ENCODE peak calls at places on chromosomes 3 and 15, in ten cellular contexts. S is BJ, K is GM12864, U is neural crest cell, Y is left lung, M is neural progenitor cell, Z is transverse colon, O is endothelial cell, N is AG04450, H is AG09309. X is an unnamed sample.

GRCh38 chr3:141553055-141553454 is 66.2 kb downstream of the RASA2 start:
- DNase-seq in S (no peak), K (no peak), U (no peak), Y (no peak), M (no peak), Z (no peak), O (no peak), N (no peak), H (no peak), X (no peak)

GRCh38 chr15:41876007-41876406 is 17.8 kb downstream of the SPTBN5 start:
- DNase-seq in S (no peak), K (no peak), U (no peak), Y (no peak), M (no peak), Z (no peak), O (no peak), N (no peak), H (no peak), X (no peak)

GRCh38 chr3:24683511-24684384 is 189.1 kb upstream of the THRB start:
- DNase-seq in S (no peak), K (no peak), U (no peak), Y (no peak), M (peak; percentile 30), Z (peak; percentile 12), O (peak; percentile 12), N (peak; percentile 41), H (peak; percentile 62), X (no peak)

GRCh38 chr3:94374439-94375161 is 311.7 kb downstream of the NSUN3 start:
- DNase-seq in S (no peak), K (no peak), U (no peak), Y (no peak), M (peak; percentile 18), Z (no peak), O (no peak), N (no peak), H (no peak), X (no peak)

GRCh38 chr3:42539871-42540714 is 37.6 kb downstream of the VIPR1 start:
- DNase-seq in S (no peak), K (no peak), U (peak; percentile 51), Y (peak; percentile 65), M (peak; percentile 78), Z (peak; percentile 85), O (peak; percentile 65), N (no peak), H (no peak), X (peak; percentile 62)

GRCh38 chr3:140203510-140203909 is 268.5 kb downstream of the CLSTN2 start:
- DNase-seq in S (no peak), K (no peak), U (no peak), Y (no peak), M (peak; percentile 80), Z (no peak), O (no peak), N (no peak), H (no peak), X (no peak)

GRCh38 chr3:133412511-133413165 is 12.8 kb downstream of the BFSP2 start:
- DNase-seq in S (no peak), K (no peak), U (no peak), Y (no peak), M (no peak), Z (no peak), O (no peak), N (no peak), H (no peak), X (no peak)

GRCh38 chr3:99857278-99857677 is 39.6 kb downstream of the CMSS1 start:
- DNase-seq in S (no peak), K (no peak), U (no peak), Y (no peak), M (no peak), Z (no peak), O (no peak), N (no peak), H (no peak), X (no peak)

GRCh38 chr3:39398700-39399099 is 7.8 kb upstream of the RPSA start:
- DNase-seq in S (no peak), K (no peak), U (no peak), Y (no peak), M (no peak), Z (no peak), O (no peak), N (no peak), H (no peak), X (no peak)
- TF ChIP-seq CTCF in S (no peak), K (no peak), U (no peak), Y (no peak), M (no peak), Z (no peak), O (no peak), N (no peak), H (no peak), X (no peak)

GRCh38 chr3:101802179-101802578 is 23.2 kb downstream of the NXPE3 start:
- DNase-seq in S (no peak), K (no peak), U (no peak), Y (no peak), M (no peak), Z (no peak), O (no peak), N (no peak), H (no peak), X (no peak)

GRCh38 chr3:101806491-101806890 is 27.5 kb downstream of the NXPE3 start:
- DNase-seq in S (no peak), K (no peak), U (no peak), Y (no peak), M (no peak), Z (no peak), O (no peak), N (no peak), H (no peak), X (no peak)

GRCh38 chr3:101801174-101801573 is 22.2 kb downstream of the NXPE3 start:
- DNase-seq in S (no peak), K (no peak), U (no peak), Y (no peak), M (no peak), Z (no peak), O (no peak), N (no peak), H (no peak), X (no peak)

GRCh38 chr3:101803939-101804338 is 24.9 kb downstream of the NXPE3 start:
- DNase-seq in S (no peak), K (no peak), U (no peak), Y (no peak), M (no peak), Z (no peak), O (no peak), N (no peak), H (no peak), X (no peak)

DNA sequence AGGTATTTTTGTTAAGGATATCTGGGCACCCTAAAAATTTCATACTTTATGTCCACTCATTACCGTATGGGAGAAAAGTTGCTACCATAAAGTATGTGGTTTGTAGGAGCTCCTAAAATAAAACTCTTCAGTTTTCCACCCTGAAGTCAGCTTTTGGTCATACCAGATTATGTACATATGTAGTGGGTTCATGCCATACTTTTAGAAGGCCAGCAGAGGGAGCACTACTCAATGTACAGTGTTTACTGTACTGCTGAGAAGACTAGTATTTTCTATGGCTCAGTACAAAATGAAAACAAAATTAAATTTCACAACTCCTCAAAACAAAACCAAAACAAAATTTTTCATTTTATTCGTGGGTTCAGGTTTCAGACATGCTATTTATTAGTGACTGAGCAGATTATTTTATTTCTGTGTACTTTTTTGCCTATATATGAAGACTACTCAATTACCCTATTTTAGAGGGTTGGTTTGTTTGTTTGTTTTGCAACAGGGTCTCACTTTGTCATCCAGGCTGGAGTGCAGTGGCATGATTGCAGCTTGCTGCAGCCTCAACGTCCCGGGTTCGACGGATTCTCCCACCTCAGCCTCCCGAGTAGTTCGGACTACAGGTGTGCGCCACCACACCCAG is 24.3 kb downstream of the NXPE3 start:
- DNase-seq in S (no peak), K (peak; percentile 68), U (peak; percentile 34), Y (no peak), M (peak; percentile 77), Z (peak; percentile 51), O (peak; percentile 40), N (peak; percentile 54), H (peak; percentile 49), X (no peak)
- TF ChIP-seq CTCF in S (peak; percentile 81), K (peak; percentile 69), U (peak; percentile 89), Y (peak; percentile 85), M (peak; percentile 93), Z (peak; percentile 83), O (peak; percentile 92), N (peak; percentile 86), H (peak; percentile 80), X (peak; percentile 78)

GRCh38 chr15:40807888-40808194 is 568 bp upstream of the DNAJC17 start:
- DNase-seq in S (no peak), K (no peak), U (no peak), Y (no peak), M (no peak), Z (no peak), O (no peak), N (no peak), H (no peak), X (no peak)

GRCh38 chr15:40803688-40804087 is 3.2 kb upstream of the ZFYVE19 start:
- DNase-seq in S (no peak), K (no peak), U (no peak), Y (peak; percentile 12), M (no peak), Z (no peak), O (no peak), N (no peak), H (no peak), X (no peak)

GRCh38 chr15:40809051-40809450 is 1.8 kb upstream of the DNAJC17 start:
- DNase-seq in S (no peak), K (no peak), U (no peak), Y (no peak), M (no peak), Z (no peak), O (no peak), N (no peak), H (no peak), X (no peak)

GRCh38 chr15:40806672-40807027 is 239 bp upstream of the ZFYVE19 start:
- DNase-seq in S (no peak), K (no peak), U (no peak), Y (no peak), M (no peak), Z (no peak), O (no peak), N (no peak), H (no peak), X (no peak)

GRCh38 chr15:40807028-40807887 is at the start of the genes DNAJC17 and ZFYVE19:
- DNase-seq in S (peak; percentile 90), K (peak; percentile 96), U (peak; percentile 89), Y (peak; percentile 98), M (peak; percentile 99), Z (peak; percentile 97), O (peak; percentile 92), N (peak; percentile 91), H (peak; percentile 90), X (peak; percentile 58)
- TF ChIP-seq CTCF in S (no peak), K (peak; percentile 24), U (peak; percentile 30), Y (peak; percentile 7), M (peak; percentile 18), Z (peak; percentile 48), O (no peak), N (no peak), H (no peak), X (no peak)

DNA sequence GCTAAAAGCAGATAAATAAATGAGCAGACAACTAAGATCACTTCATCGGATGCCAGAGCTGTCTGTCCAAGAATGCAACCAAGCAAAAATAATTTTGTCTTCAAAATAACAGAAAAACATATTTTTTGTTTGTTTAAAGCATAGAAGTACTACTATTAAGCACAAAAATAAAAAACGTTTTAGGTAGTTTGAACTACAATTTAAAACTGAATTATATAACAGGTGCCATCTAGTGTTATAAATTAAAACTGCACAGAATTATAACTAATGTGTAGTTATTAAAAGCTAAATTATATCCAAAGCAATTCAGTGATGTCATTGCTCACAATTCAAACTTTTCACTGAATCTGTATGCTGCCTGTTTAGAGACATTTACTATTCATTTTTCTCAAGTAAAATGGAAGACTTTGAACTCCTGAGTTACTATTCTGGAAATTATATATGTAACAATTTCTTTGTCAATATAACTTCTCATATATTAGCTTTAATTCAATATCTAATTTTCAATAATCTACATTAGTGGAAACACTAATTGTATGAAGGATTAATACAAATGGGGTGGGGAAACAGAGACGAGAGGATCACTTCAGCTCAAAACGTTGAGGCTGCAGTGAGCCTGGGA is 29.5 kb downstream of the LINS1 start:
- DNase-seq in S (no peak), K (no peak), U (no peak), Y (no peak), M (no peak), Z (no peak), O (no peak), N (no peak), H (no peak), X (no peak)
- TF ChIP-seq CTCF in S (no peak), K (no peak), U (peak; percentile 73), Y (peak; percentile 37), M (peak; percentile 54), Z (peak; percentile 66), O (peak; percentile 69), N (peak; percentile 38), H (peak; percentile 15), X (peak; percentile 38)

X was measured in D721Med.